ENCODE peak calls at places on chromosomes 5 and 9, in seven cellular contexts. L, W, U, C, X, M and H are unnamed samples.

GRCh38 chr5:178284095-178284675 is 51.6 kb upstream of the PHYKPL start:
- DNase-seq in L (no peak), W (no peak), M (peak), C (no peak), X (no peak), U (peak), H (no peak)

GRCh38 chr5:43674536-43674935 is 71.6 kb downstream of the NNT start:
- DNase-seq in C (no peak), M (no peak), L (no peak), W (no peak), X (no peak), U (no peak), H (no peak)

GRCh38 chr5:9789818-9790217 is 159.7 kb upstream of the TAS2R1 start:
- DNase-seq in L (no peak), C (no peak), M (no peak), W (no peak), X (no peak), U (no peak), H (no peak)

GRCh38 chr5:6525910-6526309 is 77.3 kb downstream of the UBE2QL1 start:
- DNase-seq in M (no peak), U (peak), L (no peak), W (peak), X (no peak), C (peak), H (peak)

GRCh38 chr9:89732295-89732951 is 127.6 kb downstream of the GADD45G start:
- DNase-seq in C (peak), W (no peak), X (no peak), M (no peak), U (no peak), L (no peak), H (no peak)

GRCh38 chr5:105544300-105544699 is 1981.7 kb upstream of the NUDT12 start:
- DNase-seq in C (no peak), W (no peak), U (no peak), X (no peak), M (no peak), L (no peak), H (no peak)

GRCh38 chr9:99298660-99299059 is 76.6 kb downstream of the SEC61B start:
- DNase-seq in C (no peak), M (no peak), X (no peak), L (no peak), U (no peak), W (no peak), H (no peak)

GRCh38 chr9:106797299-106797698 is 65.7 kb upstream of the ZNF462 start:
- DNase-seq in C (peak), L (no peak), U (no peak), X (no peak), M (peak), W (no peak), H (no peak)

GRCh38 chr5:17054911-17055310 is 118.8 kb upstream of the MYO10 start:
- DNase-seq in W (no peak), M (no peak), C (no peak), L (no peak), U (no peak), X (no peak), H (no peak)

GRCh38 chr9:11915699-11916098 is 777.5 kb upstream of the TYRP1 start:
- DNase-seq in L (no peak), U (no peak), M (no peak), X (no peak), C (no peak), W (no peak), H (no peak)

GRCh38 chr5:32587067-32587551 is 1.8 kb downstream of the SUB1 start:
- DNase-seq in C (no peak), U (no peak), X (no peak), M (no peak), W (no peak), L (no peak), H (no peak)

GRCh38 chr5:109318455-109319108 is 91.2 kb downstream of the PJA2 start:
- DNase-seq in M (no peak), C (no peak), W (no peak), X (no peak), L (no peak), U (no peak), H (no peak)

GRCh38 chr9:97503862-97504210 is 2.4 kb downstream of the TMOD1 start:
- DNase-seq in C (no peak), U (no peak), L (no peak), M (no peak), W (no peak), X (no peak), H (no peak)

GRCh38 chr9:76401176-76401575 is 7.0 kb upstream of the RFK start:
- DNase-seq in X (no peak), C (no peak), W (no peak), M (no peak), U (no peak), L (no peak), H (no peak)

GRCh38 chr9:76404401-76404800 is 10.2 kb upstream of the RFK start:
- DNase-seq in W (no peak), M (no peak), X (no peak), C (no peak), L (no peak), U (no peak), H (no peak)

GRCh38 chr9:76401580-76402354 is 7.5 kb upstream of the RFK start:
- DNase-seq in L (no peak), C (no peak), U (peak), X (no peak), M (peak), W (no peak), H (no peak)

GRCh38 chr9:76400534-76401096 is 6.4 kb upstream of the RFK start:
- DNase-seq in W (no peak), C (peak), M (no peak), X (no peak), U (no peak), L (no peak), H (no peak)

DNA sequence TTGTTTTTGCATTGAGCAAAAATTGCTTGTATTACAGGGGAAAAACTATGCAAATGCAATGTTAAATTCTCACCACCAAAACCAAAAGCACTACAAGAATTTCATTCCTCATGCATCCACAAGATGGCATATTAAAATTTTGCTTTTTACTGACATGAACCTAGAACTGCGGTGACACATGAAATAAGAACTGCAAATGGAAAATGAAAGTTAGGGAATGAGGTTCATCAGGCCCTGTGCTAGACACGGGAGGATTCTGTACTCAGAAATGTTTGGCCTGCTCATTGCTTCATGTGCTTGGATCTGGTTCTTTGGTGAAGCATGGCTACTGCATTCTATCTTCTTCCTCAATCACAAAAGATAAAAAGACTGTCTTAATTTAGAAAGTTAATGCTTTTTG is 9.1 kb upstream of the RFK start:
- DNase-seq in M (no peak), U (peak), X (no peak), C (peak), L (no peak), W (no peak), H (peak)
- TF ChIP-seq CTCF in M (peak), U (peak), X (peak), C (peak), L (peak), W (peak), H (peak)

GRCh38 chr5:15020731-15021130 is 149.2 kb upstream of the ANKH start:
- DNase-seq in C (no peak), M (no peak), W (no peak), L (no peak), U (no peak), X (no peak), H (no peak)
- H3K4me3 ChIP-seq in C (no peak), M (no peak), W (no peak), L (peak), U (no peak), X (no peak), H (no peak)

DNA sequence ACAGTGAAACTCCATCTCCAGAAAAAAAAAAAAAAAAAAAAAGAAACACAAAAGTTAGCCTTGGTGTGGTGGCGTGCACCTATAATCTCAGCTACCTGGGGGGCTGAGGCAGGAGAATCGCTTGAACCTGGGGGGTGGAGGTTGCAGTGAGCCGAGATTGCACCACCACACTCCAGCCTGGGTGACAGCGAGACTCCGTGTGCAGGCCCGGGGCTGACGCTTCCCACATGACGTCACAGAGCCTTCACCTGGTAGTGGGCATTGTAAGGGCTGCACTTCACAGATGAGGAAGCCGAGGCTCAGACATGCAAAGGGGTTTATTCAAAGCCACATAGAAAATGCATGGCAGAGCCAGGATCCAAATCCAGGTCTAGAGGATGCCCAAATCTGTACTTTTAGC is 114.2 kb downstream of the GAPVD1 start:
- DNase-seq in X (no peak), W (no peak), M (no peak), C (no peak), U (no peak), L (no peak), H (no peak)
- TF ChIP-seq CTCF in X (no peak), W (no peak), M (no peak), C (no peak), U (no peak), L (no peak), H (no peak)

GRCh38 chr9:136673088-136673969 is 10.6 kb downstream of the EGFL7 start:
- DNase-seq in M (no peak), U (no peak), W (no peak), L (no peak), C (no peak), X (no peak), H (no peak)
- H3K4me3 ChIP-seq in M (no peak), U (no peak), W (no peak), L (peak), C (no peak), X (no peak), H (no peak)